ENCODE peak calls at places on chromosomes 6 and 20, in four cellular contexts. G is HepG2, Y is HCT116, V is SK-N-SH. I is an unnamed sample.

GRCh38 chr6:3830806-3831205 is 18.4 kb upstream of the FAM50B start:
- DNase-seq in V (no peak), Y (no peak), G (no peak), I (no peak)

GRCh38 chr6:7156666-7157278 is 49.0 kb downstream of the RREB1 start:
- DNase-seq in V (no peak), G (no peak), Y (no peak), I (no peak)

GRCh38 chr6:16540804-16541752 is 220.2 kb downstream of the ATXN1 start:
- DNase-seq in V (no peak), G (no peak), Y (no peak), I (no peak)

GRCh38 chr20:44733341-44734069 is 12.2 kb upstream of the KCNK15 start:
- DNase-seq in G (peak), V (peak), Y (peak), I (peak)

GRCh38 chr6:20877008-20877937 is 343.0 kb downstream of the CDKAL1 start:
- DNase-seq in G (peak), V (no peak), Y (peak), I (no peak)

GRCh38 chr6:14984454-14984853 is 261.4 kb upstream of the JARID2 start:
- DNase-seq in Y (no peak), V (no peak), G (peak), I (no peak)

GRCh38 chr20:8399963-8400362 is 267.9 kb downstream of the PLCB1 start:
- DNase-seq in V (no peak), G (no peak), Y (no peak), I (no peak)

GRCh38 chr6:138231399-138231886 is 13.2 kb upstream of the PBOV1 start:
- DNase-seq in Y (no peak), V (no peak), G (peak), I (no peak)

GRCh38 chr6:124530926-124531325 is 431.3 kb upstream of the RNF217 start:
- DNase-seq in Y (no peak), G (no peak), V (no peak), I (no peak)

GRCh38 chr6:41785689-41786450 is 1.6 kb upstream of the TOMM6 start:
- DNase-seq in V (no peak), Y (no peak), G (no peak), I (no peak)

GRCh38 chr6:154403803-154404202 is 47.2 kb upstream of the IPCEF1 start:
- DNase-seq in Y (no peak), V (peak), G (no peak), I (no peak)

GRCh38 chr20:33602826-33603590 is 59.1 kb upstream of the C20orf144 start:
- DNase-seq in V (no peak), G (peak), Y (no peak), I (no peak)

GRCh38 chr6:30691208-30691872 is 556 bp upstream of the NRM start:
- DNase-seq in Y (no peak), V (no peak), G (no peak), I (no peak)

GRCh38 chr6:43951063-43951755 is 176.0 kb downstream of the MRPL14 start:
- DNase-seq in G (peak), V (peak), Y (peak), I (peak)

GRCh38 chr20:25233016-25233772 is 14.7 kb upstream of the PYGB start:
- DNase-seq in V (no peak), Y (no peak), G (peak), I (no peak)

GRCh38 chr6:165675120-165675519 is 12.1 kb upstream of the PDE10A start:
- DNase-seq in Y (no peak), G (no peak), V (no peak), I (no peak)

GRCh38 chr6:15344831-15345230 is 99.0 kb downstream of the JARID2 start:
- DNase-seq in G (no peak), Y (no peak), V (no peak), I (no peak)

GRCh38 chr20:50280851-50281655 is 90.4 kb downstream of the CEBPB start:
- DNase-seq in V (no peak), Y (no peak), G (no peak), I (no peak)

GRCh38 chr6:117195728-117196127 is 69.6 kb upstream of the VGLL2 start:
- DNase-seq in V (no peak), G (no peak), Y (no peak), I (no peak)

GRCh38 chr6:48928937-48929336 is 534.1 kb downstream of the MMUT start:
- DNase-seq in Y (no peak), G (no peak), V (no peak), I (no peak)

GRCh38 chr6:147615659-147616456 is 107.4 kb downstream of the SAMD5 start:
- DNase-seq in Y (no peak), V (no peak), G (no peak), I (no peak)

GRCh38 chr6:103707596-103708325 is 1152.0 kb downstream of the HACE1 start:
- DNase-seq in V (no peak), Y (no peak), G (no peak), I (no peak)

GRCh38 chr6:124928831-124929230 is 33.4 kb upstream of the RNF217 start:
- DNase-seq in V (no peak), G (no peak), Y (no peak), I (no peak)

GRCh38 chr20:19911810-19912382 is 105.3 kb upstream of the NAA20 start:
- DNase-seq in G (no peak), V (no peak), Y (no peak), I (no peak)

GRCh38 chr6:57106990-57107389 is 17.0 kb downstream of the ZNF451 start:
- DNase-seq in V (no peak), Y (no peak), G (peak), I (no peak)

GRCh38 chr6:160315310-160315709 is 32.9 kb upstream of the SLC22A3 start:
- DNase-seq in Y (no peak), G (no peak), V (no peak), I (no peak)

GRCh38 chr6:56806368-56806767 is 148.5 kb upstream of the BEND6 start:
- DNase-seq in G (no peak), V (no peak), Y (no peak), I (no peak)

GRCh38 chr6:4381379-4381778 is 246.0 kb upstream of the ECI2 start:
- DNase-seq in V (no peak), G (no peak), Y (no peak), I (no peak)

GRCh38 chr6:166600932-166601331 is 14.5 kb upstream of the RAMACL start:
- DNase-seq in V (no peak), Y (no peak), G (no peak), I (no peak)

GRCh38 chr6:42498473-42499128 is 46.9 kb upstream of the TRERF1 start:
- DNase-seq in V (no peak), G (peak), Y (no peak), I (no peak)

DNA sequence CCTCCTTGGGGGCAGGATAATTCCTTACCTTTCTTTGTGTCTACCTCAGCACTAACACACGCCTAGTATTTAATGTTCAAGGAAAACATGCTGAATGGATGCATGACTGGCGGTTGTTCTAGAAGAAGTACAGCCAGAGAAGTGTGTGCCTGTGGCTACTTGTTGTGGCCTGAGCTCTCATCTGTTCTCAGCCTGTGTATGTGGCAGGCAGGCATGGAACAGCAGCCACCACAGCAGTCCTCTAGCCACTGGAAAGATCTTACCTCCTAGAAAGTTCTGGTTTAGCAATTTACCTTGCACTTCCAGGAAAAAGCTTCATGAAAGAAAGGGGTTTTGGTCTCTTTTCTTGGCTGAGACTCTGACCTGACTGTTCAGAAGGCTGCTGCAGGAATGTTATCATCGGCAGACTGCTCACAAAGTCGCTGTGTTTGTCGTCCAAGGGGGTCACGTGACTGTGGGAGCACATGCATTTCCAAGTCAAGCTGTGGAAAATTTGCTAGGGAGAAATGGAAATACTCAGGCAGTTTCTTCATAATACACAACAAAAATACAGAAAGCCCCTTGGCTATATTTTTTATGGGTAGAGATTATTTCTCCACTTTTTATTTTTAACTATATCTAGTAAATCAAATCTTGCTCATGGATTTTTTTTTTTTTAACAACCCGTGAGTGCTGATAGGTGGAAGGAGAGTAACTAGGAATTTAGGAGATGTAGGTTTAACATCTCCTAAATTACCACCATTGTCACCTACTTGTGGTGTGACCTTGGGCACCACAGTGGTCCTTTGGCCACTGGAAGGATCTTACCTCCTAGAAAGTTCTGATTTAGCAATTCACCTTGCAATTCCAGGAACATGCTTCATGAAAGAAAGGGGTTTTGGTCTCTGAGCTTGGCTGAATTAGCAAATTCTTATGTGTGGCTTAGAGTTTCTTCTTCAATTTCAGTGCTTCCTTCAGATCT is 110.8 kb upstream of the GPR6 start:
- DNase-seq in V (no peak), Y (no peak), G (no peak), I (no peak)
- TF ChIP-seq ELF1 in V (no peak), Y (no peak), G (no peak), I (no peak)

GRCh38 chr6:12324741-12325140 is 34.6 kb downstream of the EDN1 start:
- DNase-seq in G (peak), V (no peak), Y (peak), I (no peak)

GRCh38 chr6:12325872-12326271 is 35.7 kb downstream of the EDN1 start:
- DNase-seq in G (no peak), V (no peak), Y (no peak), I (no peak)

GRCh38 chr6:12328701-12329100 is 38.5 kb downstream of the EDN1 start:
- DNase-seq in Y (no peak), G (no peak), V (no peak), I (no peak)

GRCh38 chr6:12327391-12327790 is 37.2 kb downstream of the EDN1 start:
- DNase-seq in G (no peak), V (no peak), Y (no peak), I (no peak)

GRCh38 chr6:12324096-12324495 is 33.9 kb downstream of the EDN1 start:
- DNase-seq in V (no peak), G (peak), Y (peak), I (no peak)
- TF ChIP-seq ELF1 in V (no peak), G (no peak), Y (no peak), I (no peak)

GRCh38 chr6:53861543-53861942 is 66.7 kb downstream of the LRRC1 start:
- DNase-seq in V (no peak), G (no peak), Y (no peak), I (no peak)

GRCh38 chr6:53860511-53860910 is 65.7 kb downstream of the LRRC1 start:
- DNase-seq in V (no peak), G (no peak), Y (no peak), I (no peak)

GRCh38 chr6:53858196-53858595 is 63.4 kb downstream of the LRRC1 start:
- DNase-seq in V (no peak), G (no peak), Y (no peak), I (no peak)

GRCh38 chr6:53857318-53858094 is 62.7 kb downstream of the LRRC1 start:
- DNase-seq in G (no peak), V (no peak), Y (no peak), I (no peak)

DNA sequence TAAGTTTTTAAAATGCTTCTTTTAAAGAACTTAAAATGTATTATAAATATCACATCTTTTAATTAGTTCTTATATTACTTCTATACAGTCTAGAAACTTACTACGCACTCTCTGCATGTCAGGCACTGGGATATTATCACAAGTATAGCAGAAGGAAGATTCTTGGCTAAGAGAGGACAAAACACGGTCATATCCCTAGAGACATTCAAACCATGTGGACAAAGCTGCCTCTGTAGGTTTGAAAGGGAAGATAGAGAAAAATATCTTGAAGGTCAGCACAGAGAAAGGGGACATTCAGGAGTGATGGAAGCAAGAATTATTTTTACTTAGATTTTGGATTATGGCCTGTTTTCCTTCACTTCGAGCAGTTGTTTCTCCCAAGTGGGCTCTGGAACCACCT is 64.1 kb downstream of the LRRC1 start:
- DNase-seq in V (no peak), Y (no peak), G (no peak), I (no peak)
- TF ChIP-seq ELF1 in V (no peak), Y (no peak), G (no peak), I (no peak)

GRCh38 chr6:94372229-94372628 is 952.9 kb upstream of the EPHA7 start:
- DNase-seq in V (no peak), Y (no peak), G (no peak), I (no peak)
- TF ChIP-seq ELF1 in V (no peak), Y (no peak), G (no peak), I (no peak)

DNA sequence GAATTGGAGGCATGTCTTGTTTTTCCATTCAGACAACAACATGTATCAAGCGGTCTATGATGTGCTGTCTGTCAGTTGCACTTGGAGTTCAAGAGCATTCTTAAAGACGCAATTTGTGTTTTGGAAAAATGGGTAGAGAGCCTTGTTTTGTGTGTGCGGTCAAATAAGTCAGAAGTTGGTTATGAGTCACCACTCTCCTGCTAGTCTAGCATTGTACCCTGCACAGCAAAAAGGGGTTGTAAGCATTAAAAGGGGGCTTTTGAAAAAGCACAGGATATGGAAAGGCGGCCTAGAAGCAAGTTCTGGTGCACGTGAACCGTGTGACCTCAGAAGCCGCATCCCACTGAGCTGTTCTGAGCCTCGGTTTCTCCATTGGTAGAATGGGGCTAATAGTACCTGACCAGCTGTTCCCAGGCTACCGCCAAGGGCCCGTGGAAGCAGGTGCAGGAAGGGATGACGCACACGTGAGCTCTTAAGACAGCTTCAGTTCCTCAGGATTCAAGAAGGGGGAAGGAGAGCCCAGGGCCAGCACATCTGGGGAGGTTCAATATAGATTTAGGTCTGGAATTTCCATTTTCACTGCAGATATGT is 61.6 kb upstream of the SNX9 start:
- DNase-seq in G (no peak), Y (no peak), V (no peak), I (no peak)
- TF ChIP-seq ELF1 in G (no peak), Y (no peak), V (no peak), I (no peak)

DNA sequence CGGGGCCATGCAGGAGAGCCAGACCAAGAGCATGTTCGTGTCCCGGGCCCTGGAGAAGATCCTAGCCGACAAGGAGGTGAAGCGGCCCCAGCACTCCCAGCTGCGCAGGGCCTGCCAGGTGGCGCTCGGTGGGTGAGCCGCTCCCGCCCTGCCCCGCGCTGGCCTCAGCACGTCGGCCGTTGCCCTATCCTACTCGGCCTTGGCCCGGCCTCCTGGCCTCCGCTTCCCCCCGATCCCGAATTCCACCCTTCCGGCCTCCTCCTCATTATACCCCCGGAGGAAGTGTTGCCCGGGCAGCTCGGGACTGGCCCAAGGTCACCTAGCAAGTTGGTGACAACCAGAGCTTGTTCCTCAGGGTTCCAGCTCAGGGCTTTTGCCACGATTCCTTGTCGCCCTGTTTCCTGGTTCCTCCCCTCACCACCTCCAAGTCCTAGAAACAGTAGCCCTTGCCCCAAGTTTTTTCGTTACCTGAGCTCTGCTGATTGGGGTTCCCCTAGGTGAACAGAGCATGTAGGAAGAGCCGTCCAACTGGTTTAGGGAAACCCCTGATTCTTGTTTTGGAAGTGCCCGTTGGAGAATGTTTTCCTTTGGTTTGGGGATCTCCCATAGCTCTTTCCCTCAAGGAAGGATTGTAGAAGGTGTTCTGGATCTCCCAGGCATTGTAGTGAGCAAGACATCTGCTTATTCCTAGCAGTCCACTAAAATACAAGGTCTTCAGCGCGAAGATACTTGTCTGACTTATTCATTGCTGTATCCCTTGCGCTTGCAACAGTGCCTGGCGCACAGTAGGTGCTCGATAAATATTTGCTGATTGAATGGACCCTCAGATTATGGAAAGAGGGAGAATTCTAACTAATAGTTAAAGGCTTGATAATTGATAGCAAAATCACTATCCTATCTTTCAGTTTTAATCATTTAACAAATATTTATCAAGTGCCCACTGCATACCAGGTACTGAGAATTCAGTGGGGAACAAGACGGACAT is 664 bp downstream of the ARFGEF2 start:
- DNase-seq in V (peak), Y (no peak), G (peak), I (peak)
- TF ChIP-seq ELF1 in V (no peak), Y (no peak), G (peak), I (peak)

GRCh38 chr6:93017626-93018025 is 401.7 kb downstream of the EPHA7 start:
- DNase-seq in V (no peak), G (no peak), Y (no peak), I (no peak)

GRCh38 chr6:93021235-93021909 is 398.0 kb downstream of the EPHA7 start:
- DNase-seq in G (no peak), V (no peak), Y (no peak), I (no peak)

GRCh38 chr6:93013054-93013453 is 406.3 kb downstream of the EPHA7 start:
- DNase-seq in G (no peak), V (no peak), Y (no peak), I (no peak)

DNA sequence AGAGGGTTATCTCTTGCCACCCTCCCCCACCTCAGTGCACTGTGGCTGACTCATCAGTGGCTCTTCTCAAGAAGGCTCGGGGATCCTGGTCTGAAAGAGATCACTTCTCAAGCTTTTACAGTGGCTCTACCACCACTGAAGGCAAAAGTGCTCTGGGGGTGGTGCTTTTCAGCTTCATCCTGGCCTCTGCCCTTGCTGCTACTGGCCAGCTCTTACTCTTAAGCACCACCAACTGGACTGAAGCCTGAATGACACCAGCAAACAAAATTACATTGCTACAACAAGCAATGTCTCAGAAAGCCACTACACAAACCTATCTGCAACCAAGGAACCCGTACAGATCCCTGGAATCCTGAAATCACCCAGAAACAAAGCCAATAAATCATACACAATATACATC is 402.1 kb downstream of the EPHA7 start:
- DNase-seq in Y (no peak), V (no peak), G (peak), I (no peak)
- TF ChIP-seq ELF1 in Y (no peak), V (no peak), G (no peak), I (no peak)